ENCODE peak calls at places on chromosomes 7 and 10, in nine cellular contexts. One of them, this sample, is unnamed.

GRCh38 chr10:21959998-21960397 is 43.5 kb downstream of the DNAJC1 start:
- DNase-seq in esophagus muscularis mucosa: no peak
- DNase-seq in sigmoid colon: no peak
- DNase-seq in SK-N-SH: no peak
- DNase-seq in A549: no peak
- DNase-seq in transverse colon: no peak
- DNase-seq in ovary: no peak
- DNase-seq in tibial nerve: no peak
- DNase-seq in K562: no peak
- DNase-seq in this sample: no peak

GRCh38 chr10:63521389-63522128 is at the start of gene REEP3:
- DNase-seq in A549: peak
- DNase-seq in sigmoid colon: peak
- DNase-seq in SK-N-SH: peak
- DNase-seq in transverse colon: peak
- DNase-seq in ovary: peak
- DNase-seq in esophagus muscularis mucosa: no peak
- DNase-seq in tibial nerve: peak
- DNase-seq in K562: peak
- DNase-seq in this sample: peak

GRCh38 chr10:116613486-116613885 is 7.3 kb upstream of the PNLIPRP2 start:
- DNase-seq in transverse colon: no peak
- DNase-seq in sigmoid colon: no peak
- DNase-seq in tibial nerve: no peak
- DNase-seq in A549: no peak
- DNase-seq in K562: no peak
- DNase-seq in SK-N-SH: no peak
- DNase-seq in ovary: no peak
- DNase-seq in esophagus muscularis mucosa: no peak
- DNase-seq in this sample: no peak

GRCh38 chr7:13262929-13263530 is 575.6 kb downstream of the ARL4A start:
- DNase-seq in K562: peak
- DNase-seq in A549: peak
- DNase-seq in transverse colon: no peak
- DNase-seq in sigmoid colon: no peak
- DNase-seq in ovary: no peak
- DNase-seq in SK-N-SH: peak
- DNase-seq in esophagus muscularis mucosa: no peak
- DNase-seq in tibial nerve: no peak
- DNase-seq in this sample: no peak

GRCh38 chr10:99983280-99983988 is 26.3 kb downstream of the DNMBP start:
- DNase-seq in SK-N-SH: peak
- DNase-seq in K562: peak
- DNase-seq in ovary: peak
- DNase-seq in esophagus muscularis mucosa: no peak
- DNase-seq in tibial nerve: peak
- DNase-seq in sigmoid colon: no peak
- DNase-seq in A549: no peak
- DNase-seq in transverse colon: no peak
- DNase-seq in this sample: no peak

GRCh38 chr7:2795906-2796305 is 48.2 kb downstream of the GNA12 start:
- DNase-seq in SK-N-SH: no peak
- DNase-seq in K562: no peak
- DNase-seq in tibial nerve: no peak
- DNase-seq in transverse colon: no peak
- DNase-seq in esophagus muscularis mucosa: no peak
- DNase-seq in sigmoid colon: peak
- DNase-seq in A549: no peak
- DNase-seq in ovary: no peak
- DNase-seq in this sample: no peak

GRCh38 chr7:95687759-95688343 is 84.5 kb upstream of the DYNC1I1 start:
- DNase-seq in transverse colon: no peak
- DNase-seq in tibial nerve: no peak
- DNase-seq in ovary: no peak
- DNase-seq in SK-N-SH: no peak
- DNase-seq in K562: peak
- DNase-seq in sigmoid colon: no peak
- DNase-seq in esophagus muscularis mucosa: no peak
- DNase-seq in A549: peak
- DNase-seq in this sample: no peak

GRCh38 chr10:15460661-15461060 is 89.6 kb upstream of the FAM171A1 start:
- DNase-seq in SK-N-SH: no peak
- DNase-seq in esophagus muscularis mucosa: no peak
- DNase-seq in A549: no peak
- DNase-seq in transverse colon: no peak
- DNase-seq in K562: no peak
- DNase-seq in tibial nerve: no peak
- DNase-seq in sigmoid colon: no peak
- DNase-seq in ovary: no peak
- DNase-seq in this sample: no peak

GRCh38 chr10:17616403-17617030 is 657 bp downstream of the HACD1 start:
- DNase-seq in tibial nerve: peak
- DNase-seq in ovary: peak
- DNase-seq in sigmoid colon: peak
- DNase-seq in K562: peak
- DNase-seq in A549: peak
- DNase-seq in esophagus muscularis mucosa: no peak
- DNase-seq in SK-N-SH: peak
- DNase-seq in transverse colon: peak
- DNase-seq in this sample: peak

GRCh38 chr7:51012569-51013217 is 230.0 kb upstream of the GRB10 start:
- DNase-seq in K562: no peak
- DNase-seq in SK-N-SH: no peak
- DNase-seq in ovary: no peak
- DNase-seq in A549: no peak
- DNase-seq in sigmoid colon: no peak
- DNase-seq in tibial nerve: no peak
- DNase-seq in transverse colon: no peak
- DNase-seq in esophagus muscularis mucosa: peak
- DNase-seq in this sample: no peak

GRCh38 chr7:51014811-51015210 is 232.1 kb upstream of the GRB10 start:
- DNase-seq in sigmoid colon: no peak
- DNase-seq in SK-N-SH: no peak
- DNase-seq in transverse colon: no peak
- DNase-seq in esophagus muscularis mucosa: peak
- DNase-seq in tibial nerve: no peak
- DNase-seq in A549: no peak
- DNase-seq in ovary: no peak
- DNase-seq in K562: no peak
- DNase-seq in this sample: no peak

GRCh38 chr7:51011710-51012350 is 229.1 kb upstream of the GRB10 start:
- DNase-seq in A549: no peak
- DNase-seq in transverse colon: no peak
- DNase-seq in ovary: no peak
- DNase-seq in SK-N-SH: no peak
- DNase-seq in sigmoid colon: no peak
- DNase-seq in esophagus muscularis mucosa: peak
- DNase-seq in K562: no peak
- DNase-seq in tibial nerve: no peak
- DNase-seq in this sample: no peak

GRCh38 chr7:51013861-51014511 is 231.3 kb upstream of the GRB10 start:
- DNase-seq in tibial nerve: no peak
- DNase-seq in sigmoid colon: no peak
- DNase-seq in A549: no peak
- DNase-seq in esophagus muscularis mucosa: peak
- DNase-seq in transverse colon: no peak
- DNase-seq in K562: no peak
- DNase-seq in SK-N-SH: no peak
- DNase-seq in ovary: no peak
- DNase-seq in this sample: no peak

GRCh38 chr7:51013218-51013786 is 230.6 kb upstream of the GRB10 start:
- DNase-seq in ovary: no peak
- DNase-seq in esophagus muscularis mucosa: peak
- DNase-seq in A549: no peak
- DNase-seq in sigmoid colon: no peak
- DNase-seq in transverse colon: no peak
- DNase-seq in tibial nerve: no peak
- DNase-seq in SK-N-SH: no peak
- DNase-seq in K562: no peak
- DNase-seq in this sample: no peak
- TF ChIP-seq EP300 in ovary: no peak
- TF ChIP-seq EP300 in esophagus muscularis mucosa: no peak
- TF ChIP-seq EP300 in A549: no peak
- TF ChIP-seq EP300 in sigmoid colon: no peak
- TF ChIP-seq EP300 in transverse colon: no peak
- TF ChIP-seq EP300 in tibial nerve: no peak
- TF ChIP-seq EP300 in SK-N-SH: no peak
- TF ChIP-seq EP300 in K562: no peak
- TF ChIP-seq EP300 in this sample: no peak

DNA sequence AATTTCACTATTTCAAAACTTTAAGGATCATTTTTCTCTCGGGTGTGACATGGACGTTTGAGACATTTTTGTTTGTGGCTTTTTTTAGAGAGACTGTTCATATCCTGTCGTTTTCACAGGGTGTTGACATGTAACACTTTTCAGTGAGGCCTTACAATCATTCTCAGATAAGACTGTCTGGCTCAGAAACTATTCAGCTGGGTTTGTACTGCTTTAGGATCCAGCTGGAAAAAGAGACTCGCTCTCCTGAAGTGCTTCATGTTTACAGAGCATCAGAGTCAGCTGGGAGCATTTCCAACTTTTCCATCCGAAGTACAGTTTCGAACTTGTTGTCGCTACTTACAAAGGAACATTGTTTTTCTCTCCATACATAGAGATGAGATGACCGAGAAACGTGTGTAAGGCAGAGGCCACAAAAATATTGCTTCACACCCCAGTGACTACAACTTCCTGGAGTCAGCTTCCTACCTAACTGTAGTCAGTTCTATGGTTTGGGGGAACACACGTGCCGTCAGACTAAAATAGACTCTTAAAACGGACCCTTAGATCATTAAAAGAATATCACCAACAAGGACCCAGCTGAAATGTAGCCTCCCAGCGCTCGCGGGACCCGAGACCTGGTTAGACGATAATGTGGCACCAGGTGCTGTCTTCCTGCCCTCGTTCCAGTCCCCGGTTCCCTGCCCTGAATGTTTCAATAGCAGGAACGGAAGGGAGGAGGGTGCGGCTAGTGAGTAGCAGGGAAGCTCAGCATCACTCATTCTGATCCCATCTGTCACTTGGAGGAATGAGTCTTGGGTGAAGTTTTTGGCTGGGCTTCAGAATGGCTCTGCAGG is 78.0 kb downstream of the MKI67 start:
- DNase-seq in sigmoid colon: peak
- DNase-seq in transverse colon: peak
- DNase-seq in A549: no peak
- DNase-seq in esophagus muscularis mucosa: no peak
- DNase-seq in ovary: no peak
- DNase-seq in K562: no peak
- DNase-seq in SK-N-SH: no peak
- DNase-seq in tibial nerve: no peak
- DNase-seq in this sample: no peak
- H3K4me3 ChIP-seq in sigmoid colon: peak
- H3K4me3 ChIP-seq in transverse colon: peak
- H3K4me3 ChIP-seq in A549: no peak
- H3K4me3 ChIP-seq in esophagus muscularis mucosa: peak
- H3K4me3 ChIP-seq in ovary: no peak
- H3K4me3 ChIP-seq in K562: no peak
- H3K4me3 ChIP-seq in SK-N-SH: no peak
- H3K4me3 ChIP-seq in tibial nerve: peak
- H3K4me3 ChIP-seq in this sample: no peak

DNA sequence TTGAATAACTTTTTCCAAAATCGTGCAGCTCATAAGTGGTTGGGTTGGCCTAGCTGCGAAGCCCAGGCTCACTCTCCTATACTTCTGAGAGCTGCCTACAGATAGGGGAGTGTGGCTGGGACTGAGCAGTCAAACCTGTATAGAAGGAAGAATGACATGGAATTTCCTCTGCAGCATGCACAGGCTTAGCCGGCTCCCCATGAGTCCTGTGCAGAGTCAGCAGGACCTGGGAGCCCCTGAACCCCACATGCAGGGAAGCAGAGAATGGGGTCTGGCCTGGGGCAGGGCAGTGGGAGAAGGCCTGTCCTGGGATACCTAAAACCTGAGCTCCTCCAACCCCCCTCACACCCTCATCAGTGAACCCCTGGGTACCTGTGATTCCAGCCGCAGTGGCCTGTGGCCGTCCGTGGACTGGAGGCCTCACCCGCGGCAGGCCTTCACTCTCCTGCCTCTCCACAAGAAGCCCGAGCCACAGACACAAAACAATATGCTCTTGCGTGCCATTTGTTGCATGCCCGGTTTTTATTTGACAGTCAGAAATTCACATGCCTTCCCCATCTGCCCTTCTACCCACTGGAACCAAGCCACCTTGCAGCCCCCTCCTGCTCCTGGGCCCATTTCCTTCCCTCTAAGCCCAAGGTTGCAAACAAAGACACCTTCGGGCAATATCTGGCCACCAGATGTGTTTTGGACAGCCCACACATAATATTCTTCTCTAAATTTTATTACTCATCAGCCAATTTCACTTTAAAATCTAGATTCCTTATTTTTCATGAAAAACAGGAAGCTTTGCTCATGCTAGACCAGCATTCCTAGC is 18.0 kb upstream of the C10orf105 start:
- DNase-seq in A549: no peak
- DNase-seq in K562: no peak
- DNase-seq in SK-N-SH: peak
- DNase-seq in transverse colon: no peak
- DNase-seq in sigmoid colon: no peak
- DNase-seq in esophagus muscularis mucosa: no peak
- DNase-seq in ovary: no peak
- DNase-seq in tibial nerve: no peak
- DNase-seq in this sample: no peak
- TF ChIP-seq EP300 in A549: no peak
- TF ChIP-seq EP300 in K562: no peak
- TF ChIP-seq EP300 in SK-N-SH: no peak
- TF ChIP-seq EP300 in transverse colon: no peak
- TF ChIP-seq EP300 in sigmoid colon: no peak
- TF ChIP-seq EP300 in esophagus muscularis mucosa: no peak
- TF ChIP-seq EP300 in ovary: no peak
- TF ChIP-seq EP300 in tibial nerve: no peak
- TF ChIP-seq EP300 in this sample: no peak

GRCh38 chr10:89513206-89513605 is 22.2 kb downstream of the SLC16A12 start:
- DNase-seq in esophagus muscularis mucosa: no peak
- DNase-seq in tibial nerve: no peak
- DNase-seq in transverse colon: no peak
- DNase-seq in A549: no peak
- DNase-seq in SK-N-SH: no peak
- DNase-seq in sigmoid colon: no peak
- DNase-seq in K562: no peak
- DNase-seq in ovary: no peak
- DNase-seq in this sample: no peak

GRCh38 chr10:89518876-89519842 is 16.2 kb downstream of the SLC16A12 start:
- DNase-seq in K562: no peak
- DNase-seq in esophagus muscularis mucosa: no peak
- DNase-seq in ovary: no peak
- DNase-seq in transverse colon: no peak
- DNase-seq in sigmoid colon: peak
- DNase-seq in tibial nerve: peak
- DNase-seq in SK-N-SH: peak
- DNase-seq in A549: no peak
- DNase-seq in this sample: no peak

GRCh38 chr10:89516149-89516832 is 19.1 kb downstream of the SLC16A12 start:
- DNase-seq in K562: peak
- DNase-seq in tibial nerve: peak
- DNase-seq in sigmoid colon: peak
- DNase-seq in SK-N-SH: no peak
- DNase-seq in ovary: peak
- DNase-seq in transverse colon: peak
- DNase-seq in A549: peak
- DNase-seq in esophagus muscularis mucosa: no peak
- DNase-seq in this sample: no peak

GRCh38 chr10:89518108-89518507 is 17.3 kb downstream of the SLC16A12 start:
- DNase-seq in SK-N-SH: no peak
- DNase-seq in tibial nerve: no peak
- DNase-seq in transverse colon: no peak
- DNase-seq in K562: no peak
- DNase-seq in esophagus muscularis mucosa: no peak
- DNase-seq in sigmoid colon: no peak
- DNase-seq in ovary: no peak
- DNase-seq in A549: no peak
- DNase-seq in this sample: no peak

GRCh38 chr10:89515031-89515841 is 20.2 kb downstream of the SLC16A12 start:
- DNase-seq in esophagus muscularis mucosa: no peak
- DNase-seq in transverse colon: no peak
- DNase-seq in tibial nerve: peak
- DNase-seq in K562: no peak
- DNase-seq in SK-N-SH: no peak
- DNase-seq in sigmoid colon: no peak
- DNase-seq in A549: no peak
- DNase-seq in ovary: no peak
- DNase-seq in this sample: no peak
- H3K4me3 ChIP-seq in esophagus muscularis mucosa: no peak
- H3K4me3 ChIP-seq in transverse colon: no peak
- H3K4me3 ChIP-seq in tibial nerve: no peak
- H3K4me3 ChIP-seq in K562: no peak
- H3K4me3 ChIP-seq in SK-N-SH: peak
- H3K4me3 ChIP-seq in sigmoid colon: no peak
- H3K4me3 ChIP-seq in A549: no peak
- H3K4me3 ChIP-seq in ovary: no peak
- H3K4me3 ChIP-seq in this sample: no peak

This sample was measured in stomach.